ENCODE peak calls at places on chromosomes 1 and 21, in six cellular contexts. Q, L, A, N, B and X are unnamed samples.

GRCh38 chr1:153087692-153088091 is 6.6 kb downstream of the SPRR2E start:
- DNase-seq in N (no peak), B (no peak), A (no peak), Q (no peak), L (no peak), X (no peak)

GRCh38 chr1:103220503-103221095 is 112.3 kb upstream of the COL11A1 start:
- DNase-seq in Q (no peak), A (peak), N (no peak), B (no peak), L (no peak), X (no peak)

GRCh38 chr1:96843196-96843595 is 121.6 kb downstream of the PTBP2 start:
- DNase-seq in Q (no peak), A (peak), N (no peak), L (no peak), B (no peak), X (no peak)

GRCh38 chr1:67687649-67688048 is 2.6 kb downstream of the GADD45A start:
- DNase-seq in Q (no peak), A (peak), B (no peak), N (no peak), L (no peak), X (no peak)

GRCh38 chr21:46009951-46010655 is 28.5 kb downstream of the COL6A1 start:
- DNase-seq in A (no peak), Q (no peak), N (no peak), L (no peak), B (no peak), X (peak)

GRCh38 chr1:214234635-214235025 is 46.3 kb upstream of the SMYD2 start:
- DNase-seq in B (no peak), N (no peak), A (no peak), Q (no peak), L (no peak), X (no peak)

GRCh38 chr1:109252893-109253802 is 3.8 kb downstream of the CELSR2 start:
- DNase-seq in Q (peak), A (no peak), B (no peak), L (peak), N (no peak), X (peak)

GRCh38 chr1:179003474-179004066 is 22.1 kb upstream of the FAM20B start:
- DNase-seq in A (no peak), Q (no peak), B (no peak), N (peak), L (no peak), X (no peak)

GRCh38 chr1:36161656-36162531 is 5.9 kb downstream of the MAP7D1 start:
- DNase-seq in A (no peak), L (peak), B (peak), Q (no peak), N (no peak), X (no peak)

GRCh38 chr1:31783846-31784245 is 19.7 kb upstream of the ADGRB2 start:
- DNase-seq in A (no peak), Q (no peak), B (no peak), N (no peak), L (no peak), X (no peak)

GRCh38 chr1:208834346-208835081 is 590.3 kb upstream of the PLXNA2 start:
- DNase-seq in A (peak), L (no peak), Q (peak), B (no peak), N (no peak), X (no peak)

GRCh38 chr21:41211041-41211426 is 43.1 kb downstream of the BACE2 start:
- DNase-seq in L (no peak), Q (no peak), B (no peak), N (no peak), A (no peak), X (no peak)

GRCh38 chr1:66478116-66478515 is 55.8 kb upstream of the SGIP1 start:
- DNase-seq in B (no peak), A (peak), Q (no peak), N (no peak), L (no peak), X (no peak)

GRCh38 chr1:24186993-24187790 is at the start of gene IFNLR1:
- DNase-seq in A (no peak), B (no peak), Q (peak), L (peak), N (peak), X (peak)

GRCh38 chr1:2376931-2377672 is 14.3 kb downstream of the MORN1 start:
- DNase-seq in A (no peak), B (no peak), L (peak), N (no peak), Q (no peak), X (no peak)

GRCh38 chr1:228050571-228051181 is 31.8 kb upstream of the ARF1 start:
- DNase-seq in Q (no peak), N (no peak), B (no peak), A (no peak), L (no peak), X (no peak)

GRCh38 chr1:233700338-233700737 is 86.4 kb downstream of the KCNK1 start:
- DNase-seq in A (no peak), B (no peak), L (no peak), N (no peak), Q (peak), X (no peak)

GRCh38 chr1:22784317-22784716 is 73.7 kb downstream of the EPHB2 start:
- DNase-seq in A (no peak), B (no peak), L (no peak), N (no peak), Q (no peak), X (no peak)